ENCODE peak calls at places on chromosome 1, in eight cellular contexts. C is NCI-H510A treated with DMSO at 0.1 percent for 48 hours, M is anterior cingulate cortex, F is PC-3, P is AG20443, Q is AG08395, N is NCI-H1092, T is non-pigmented ciliary epithelial cell. Y is an unnamed sample.

GRCh38 chr1:234271243-234271606 is 102.0 kb upstream of the COA6 start:
- DNase-seq in C (no peak), M (no peak), F (no peak), P (no peak), Q (no peak), N (no peak), T (no peak), Y (no peak)

GRCh38 chr1:225733254-225733653 is 44.4 kb upstream of the SRP9 start:
- DNase-seq in C (no peak), M (no peak), F (no peak), P (no peak), Q (no peak), N (no peak), T (no peak), Y (no peak)

GRCh38 chr1:204894031-204894430 is 23.4 kb downstream of the NFASC start:
- DNase-seq in C (no peak), M (no peak), F (peak; percentile 37), P (no peak), Q (peak; percentile 44), N (no peak), T (no peak), Y (no peak)

GRCh38 chr1:245730796-245731195 is 576.0 kb downstream of the KIF26B start:
- DNase-seq in C (no peak), M (no peak), F (no peak), P (no peak), Q (no peak), N (no peak), T (no peak), Y (no peak)

GRCh38 chr1:109226078-109226445 is 12.3 kb downstream of the SARS1 start:
- DNase-seq in C (no peak), M (no peak), F (peak; percentile 69), P (no peak), Q (no peak), N (no peak), T (no peak), Y (no peak)

GRCh38 chr1:89407355-89407754 is 43.5 kb downstream of the GBP6 start:
- DNase-seq in C (no peak), M (no peak), F (no peak), P (no peak), Q (no peak), N (no peak), T (no peak), Y (no peak)

GRCh38 chr1:147651466-147651865 is 18.9 kb downstream of the ACP6 start:
- DNase-seq in C (no peak), M (no peak), F (no peak), P (no peak), Q (no peak), N (no peak), T (no peak), Y (no peak)

GRCh38 chr1:46687095-46687659 is 15.5 kb downstream of the TEX38 start:
- DNase-seq in C (no peak), M (peak; percentile 31), F (peak; percentile 85), P (peak; percentile 37), Q (peak; percentile 46), N (no peak), T (no peak), Y (no peak)

GRCh38 chr1:167611983-167612382 is 18.0 kb upstream of the RCSD1 start:
- DNase-seq in C (no peak), M (no peak), F (no peak), P (no peak), Q (no peak), N (no peak), T (no peak), Y (no peak)

GRCh38 chr1:100449477-100449876 is 88.5 kb upstream of the GPR88 start:
- DNase-seq in C (no peak), M (no peak), F (no peak), P (no peak), Q (no peak), N (no peak), T (no peak), Y (peak; percentile 37)